ENCODE peak calls at places on chromosomes 3 and 15, in six cellular contexts. U, V, Z, J, E and D are unnamed samples.

GRCh38 chr3:55721716-55722484 is 234.8 kb upstream of the WNT5A start:
- DNase-seq in V (no peak), J (no peak), U (no peak), Z (no peak), E (no peak), D (peak; percentile 8)

GRCh38 chr3:115615001-115615447 is 8.3 kb upstream of the GAP43 start:
- DNase-seq in J (no peak), E (no peak), U (no peak), V (peak; percentile 75), Z (no peak), D (peak; percentile 61)

GRCh38 chr3:72347819-72348319 is 500.4 kb downstream of the SHQ1 start:
- DNase-seq in J (peak; percentile 92), V (peak; percentile 92), E (peak; percentile 92), U (peak; percentile 72), Z (peak; percentile 69), D (peak; percentile 80)

GRCh38 chr3:13424865-13425605 is 4.9 kb upstream of the NUP210 start:
- DNase-seq in E (no peak), V (no peak), J (no peak), U (no peak), Z (no peak), D (no peak)

GRCh38 chr3:15269091-15269989 is 63.0 kb downstream of the SH3BP5 start:
- DNase-seq in E (peak; percentile 94), V (peak; percentile 94), U (peak; percentile 90), J (peak; percentile 93), Z (peak; percentile 87), D (peak; percentile 94)

GRCh38 chr15:97933589-97933988 is 26.9 kb upstream of the ARRDC4 start:
- DNase-seq in Z (no peak), U (no peak), E (no peak), J (no peak), V (no peak), D (no peak)

GRCh38 chr3:47073685-47074084 is 90.2 kb downstream of the SETD2 start:
- DNase-seq in V (no peak), J (no peak), U (no peak), E (no peak), Z (no peak), D (no peak)

GRCh38 chr3:113828605-113829004 is 10.0 kb upstream of the GRAMD1C start:
- DNase-seq in U (no peak), E (no peak), Z (no peak), J (no peak), V (no peak), D (no peak)

GRCh38 chr15:97972366-97972765 is 11.9 kb downstream of the ARRDC4 start:
- DNase-seq in V (no peak), E (no peak), J (no peak), Z (no peak), U (no peak), D (no peak)

GRCh38 chr3:59540241-59540640 is 490.4 kb upstream of the CFAP20DC start:
- DNase-seq in E (no peak), U (no peak), J (no peak), Z (no peak), V (peak; percentile 70), D (peak; percentile 15)

GRCh38 chr3:51712511-51712931 is 5.7 kb downstream of the GRM2 start:
- DNase-seq in V (no peak), E (no peak), Z (peak; percentile 40), U (no peak), J (peak; percentile 57), D (no peak)

GRCh38 chr3:187978433-187979011 is 175.4 kb upstream of the LPP start:
- DNase-seq in U (no peak), J (no peak), Z (no peak), V (no peak), E (no peak), D (no peak)

GRCh38 chr3:37941608-37942540 is 48.7 kb upstream of the VILL start:
- DNase-seq in V (no peak), E (peak; percentile 40), J (no peak), Z (no peak), U (no peak), D (no peak)

GRCh38 chr3:18295171-18295920 is 129.8 kb downstream of the SATB1 start:
- DNase-seq in E (no peak), U (no peak), Z (no peak), J (no peak), V (peak; percentile 84), D (peak; percentile 88)

GRCh38 chr3:23740517-23741402 is 65.0 kb upstream of the UBE2E1 start:
- DNase-seq in V (peak; percentile 55), J (peak; percentile 71), U (no peak), E (peak; percentile 93), Z (no peak), D (peak; percentile 99)

GRCh38 chr3:19173945-19174344 is 25.6 kb downstream of the KCNH8 start:
- DNase-seq in J (no peak), E (no peak), V (no peak), U (no peak), Z (no peak), D (no peak)

GRCh38 chr3:129313983-129314756 is 35.5 kb downstream of the HMCES start:
- DNase-seq in U (no peak), Z (peak; percentile 52), V (no peak), J (peak; percentile 63), E (no peak), D (no peak)

GRCh38 chr15:51223771-51224229 is 114.6 kb downstream of the CYP19A1 start:
- DNase-seq in J (peak; percentile 70), V (peak; percentile 84), Z (no peak), E (peak; percentile 13), U (no peak), D (peak; percentile 30)

GRCh38 chr3:43071313-43071893 is 34.5 kb downstream of the POMGNT2 start:
- DNase-seq in J (no peak), U (no peak), V (no peak), E (no peak), Z (peak; percentile 56), D (no peak)
- TF ChIP-seq CTCF in J (peak; percentile 18), U (peak; percentile 46), V (peak; percentile 16), E (peak; percentile 39), Z (peak; percentile 60), D (peak; percentile 31)

GRCh38 chr15:80744411-80744810 is 34.8 kb upstream of the CEMIP start:
- DNase-seq in U (no peak), J (no peak), Z (no peak), E (no peak), V (peak; percentile 5), D (peak; percentile 21)
- H3K4me3 ChIP-seq in U (no peak overlapping the region), J (no peak overlapping the region), Z (no peak overlapping the region), E (no peak overlapping the region), V (no peak overlapping the region), D (no peak overlapping the region)

GRCh38 chr3:94967196-94967595 is 904.3 kb downstream of the NSUN3 start:
- DNase-seq in V (no peak), Z (no peak), U (no peak), E (no peak), J (no peak), D (no peak)
- H3K27me3 ChIP-seq in V (no peaks in the 10 kb centered on the region), Z (no peaks in the 10 kb centered on the region), U (peaks cover 2% of the 10 kb centered on the region), E (no peaks in the 10 kb centered on the region), J (no peaks in the 10 kb centered on the region), D (no peaks in the 10 kb centered on the region)

DNA sequence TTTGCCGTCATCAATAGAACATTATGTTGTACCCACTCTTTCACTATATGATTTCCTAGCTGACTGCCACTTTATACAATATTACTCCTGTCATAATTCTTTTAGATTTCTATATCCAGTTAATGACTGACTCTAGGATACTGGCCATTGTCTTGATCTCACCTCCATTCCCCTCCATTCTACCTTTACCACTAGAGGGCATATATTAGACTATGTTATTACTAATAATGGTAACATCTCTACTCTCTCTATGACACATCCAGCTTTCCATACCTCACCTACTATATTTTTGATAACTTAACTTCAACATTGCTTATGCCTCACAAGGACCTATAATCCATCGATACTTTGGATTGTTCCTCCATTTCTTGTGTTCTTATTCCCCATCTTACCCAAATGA is 31.4 kb upstream of the POU1F1 start:
- DNase-seq in J (no peak), E (no peak), V (no peak), Z (no peak), U (no peak), D (peak; percentile 42)
- TF ChIP-seq CTCF in J (no peak), E (no peak), V (peak; percentile 6), Z (no peak), U (no peak), D (peak; percentile 16)

DNA sequence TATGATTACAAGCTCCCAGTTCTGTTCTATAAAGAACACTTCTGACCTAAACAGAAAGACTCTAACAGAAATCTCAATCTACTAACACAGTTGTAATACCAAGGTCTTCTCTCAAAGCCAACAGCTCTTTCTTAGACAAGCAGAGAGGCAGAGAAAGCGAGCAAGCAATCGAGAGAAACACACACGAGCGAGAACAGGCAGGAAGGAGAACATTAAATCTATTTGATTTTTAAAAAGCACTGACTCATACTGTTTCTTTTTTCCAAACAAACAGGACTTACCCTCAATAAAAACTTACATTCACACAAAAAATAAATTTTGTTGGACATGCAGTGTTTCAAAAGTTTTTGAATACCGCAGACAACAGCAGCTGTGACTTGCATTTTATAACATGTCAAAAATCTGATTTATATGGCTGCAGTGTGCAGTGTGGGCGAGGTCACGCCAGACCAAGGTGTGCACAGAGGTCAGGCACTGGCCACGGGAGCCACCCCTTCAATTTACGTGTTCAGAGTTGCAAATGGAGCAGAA is at the start of gene NRG4:
- DNase-seq in J (no peak), Z (no peak), E (peak; percentile 17), U (no peak), V (no peak), D (peak; percentile 25)
- H3K4me3 ChIP-seq in J (no peak within 1 kb of the TSS), Z (no peak within 1 kb of the TSS), E (no peak within 1 kb of the TSS), U (peak within 1 kb of the TSS; percentile 65), V (no peak within 1 kb of the TSS), D (peak within 1 kb of the TSS; percentile 18)

DNA sequence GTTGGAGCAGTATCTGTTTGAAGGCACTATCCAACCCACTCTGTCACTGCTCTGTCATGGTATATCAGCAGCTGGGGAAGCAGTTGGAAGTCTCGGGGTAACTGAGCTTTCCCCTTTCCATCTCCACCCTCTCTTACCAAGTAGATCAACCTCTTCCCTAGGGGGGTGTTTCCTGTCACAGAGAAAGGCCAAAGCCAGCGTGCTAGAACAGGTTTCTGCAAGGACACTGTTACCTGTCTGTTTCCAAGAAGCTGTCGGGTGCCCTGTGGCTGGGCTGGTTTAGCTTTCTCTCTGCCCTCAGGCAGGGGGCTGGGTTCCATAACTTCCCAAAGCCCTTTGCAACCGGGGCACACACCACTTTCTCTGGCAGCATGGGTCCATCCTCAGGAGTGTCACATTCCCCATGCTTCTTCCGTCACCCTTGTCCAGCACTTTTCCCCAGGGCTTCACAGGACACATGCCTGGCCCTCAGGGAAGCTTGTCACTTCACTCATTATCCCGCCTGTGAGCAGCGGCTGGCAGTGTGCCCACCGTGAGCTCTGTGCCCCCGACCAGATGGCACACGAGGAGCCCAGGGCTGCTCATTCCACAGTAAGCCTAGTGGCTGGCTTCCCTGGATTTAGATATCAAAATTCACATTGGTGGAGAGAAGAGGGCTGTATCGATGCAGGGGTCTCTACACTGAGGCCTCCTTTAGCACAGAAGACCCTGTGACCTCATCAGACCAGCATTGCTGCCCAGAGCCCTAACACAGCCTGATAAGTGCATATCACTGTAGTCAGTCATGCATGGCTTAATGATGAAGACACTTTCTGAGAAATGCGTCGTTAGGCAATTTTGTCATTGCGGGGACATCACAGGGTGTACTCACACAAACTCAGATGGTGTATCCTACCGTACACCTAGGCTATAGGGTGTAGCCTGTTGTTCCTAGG is 205.8 kb downstream of the SLCO3A1 start:
- DNase-seq in U (no peak), E (no peak), J (no peak), V (no peak), Z (no peak), D (peak; percentile 60)
- H3K27me3 ChIP-seq in U (no peaks in the 10 kb centered on the region), E (no peaks in the 10 kb centered on the region), J (no peaks in the 10 kb centered on the region), V (no peaks in the 10 kb centered on the region), Z (no peaks in the 10 kb centered on the region), D (no peaks in the 10 kb centered on the region)